ENCODE peak calls at places on chromosomes 16 and 17, in five cellular contexts. S is A549, D is IMR-90, N is GM12878, Q is K562. Z is an unnamed sample.

GRCh38 chr16:13992322-13992721 is 72.4 kb downstream of the ERCC4 start:
- DNase-seq in S (no peak), D (no peak), N (no peak), Q (no peak), Z (no peak)

GRCh38 chr17:60720763-60721531 is 43.3 kb downstream of the BCAS3 start:
- DNase-seq in S (peak; percentile 63), D (peak; percentile 81), N (peak; percentile 24), Q (peak; percentile 58), Z (peak; percentile 66)

GRCh38 chr17:6437956-6438355 is 3.0 kb upstream of the AIPL1 start:
- DNase-seq in S (no peak), D (no peak), N (no peak), Q (no peak), Z (no peak)

GRCh38 chr16:83389751-83390150 is 418.0 kb upstream of the HSBP1 start:
- DNase-seq in S (no peak), D (peak; percentile 51), N (no peak), Q (no peak), Z (no peak)

GRCh38 chr16:31186176-31186575 is 6.2 kb downstream of the FUS start:
- DNase-seq in S (no peak), D (no peak), N (no peak), Q (peak; percentile 20), Z (no peak)

GRCh38 chr16:13436641-13437423 is 483.1 kb upstream of the ERCC4 start:
- DNase-seq in S (no peak), D (no peak), N (peak; percentile 86), Q (no peak), Z (no peak)

GRCh38 chr17:9258115-9259020 is 237.1 kb downstream of the NTN1 start:
- DNase-seq in S (no peak), D (no peak), N (no peak), Q (no peak), Z (no peak)

GRCh38 chr17:1629647-1630310 is 1.1 kb upstream of the SLC43A2 start:
- DNase-seq in S (peak; percentile 76), D (peak; percentile 33), N (no peak), Q (peak; percentile 64), Z (peak; percentile 65)

GRCh38 chr17:37768438-37768837 is 23.6 kb upstream of the HNF1B start:
- DNase-seq in S (no peak), D (no peak), N (no peak), Q (no peak), Z (no peak)

GRCh38 chr16:8626946-8627345 is 5.4 kb downstream of the METTL22 start:
- DNase-seq in S (no peak), D (no peak), N (no peak), Q (no peak), Z (no peak)

GRCh38 chr16:4008116-4008515 is 108.1 kb downstream of the ADCY9 start:
- DNase-seq in S (no peak), D (no peak), N (no peak), Q (no peak), Z (no peak)

GRCh38 chr17:75490173-75490743 is 25.1 kb downstream of the CASKIN2 start:
- DNase-seq in S (no peak), D (no peak), N (no peak), Q (no peak), Z (peak; percentile 39)

GRCh38 chr17:42520540-42520951 is 15.5 kb upstream of the NAGLU start:
- DNase-seq in S (no peak), D (no peak), N (no peak), Q (peak; percentile 57), Z (no peak)

GRCh38 chr17:60959011-60959410 is 281.4 kb downstream of the BCAS3 start:
- DNase-seq in S (no peak), D (peak; percentile 43), N (no peak), Q (no peak), Z (no peak)

GRCh38 chr16:51051671-51052070 is 99.4 kb downstream of the SALL1 start:
- DNase-seq in S (no peak), D (no peak), N (no peak), Q (no peak), Z (no peak)

GRCh38 chr16:69691980-69692911 is 34.1 kb downstream of the NQO1 start:
- DNase-seq in S (no peak), D (peak; percentile 73), N (peak; percentile 7), Q (no peak), Z (no peak)

GRCh38 chr16:87062569-87063442 is 254.4 kb downstream of the C16orf95 start:
- DNase-seq in S (peak; percentile 91), D (peak; percentile 67), N (no peak), Q (peak; percentile 95), Z (peak; percentile 91)

GRCh38 chr16:87061521-87061920 is 255.7 kb downstream of the C16orf95 start:
- DNase-seq in S (no peak), D (no peak), N (no peak), Q (no peak), Z (no peak)

GRCh38 chr16:87057951-87058560 is 259.1 kb downstream of the C16orf95 start:
- DNase-seq in S (no peak), D (no peak), N (no peak), Q (no peak), Z (no peak)

GRCh38 chr16:87058728-87059250 is 258.4 kb downstream of the C16orf95 start:
- DNase-seq in S (no peak), D (no peak), N (no peak), Q (no peak), Z (no peak)

GRCh38 chr16:87060026-87060986 is 256.9 kb downstream of the C16orf95 start:
- DNase-seq in S (no peak), D (peak; percentile 73), N (no peak), Q (no peak), Z (no peak)
- H3K4me2 ChIP-seq in S (no peak overlapping the region), D (peak overlapping the region; percentile 43), N (peak overlapping the region; percentile 39), Q (no peak overlapping the region), Z (no peak overlapping the region)

GRCh38 chr17:17492085-17492484 is 4.1 kb downstream of the RASD1 start:
- DNase-seq in S (no peak), D (no peak), N (no peak), Q (no peak), Z (no peak)
- TF ChIP-seq RCOR1 in S (no peak), D (no peak), N (no peak), Q (no peak), Z (no peak)

DNA sequence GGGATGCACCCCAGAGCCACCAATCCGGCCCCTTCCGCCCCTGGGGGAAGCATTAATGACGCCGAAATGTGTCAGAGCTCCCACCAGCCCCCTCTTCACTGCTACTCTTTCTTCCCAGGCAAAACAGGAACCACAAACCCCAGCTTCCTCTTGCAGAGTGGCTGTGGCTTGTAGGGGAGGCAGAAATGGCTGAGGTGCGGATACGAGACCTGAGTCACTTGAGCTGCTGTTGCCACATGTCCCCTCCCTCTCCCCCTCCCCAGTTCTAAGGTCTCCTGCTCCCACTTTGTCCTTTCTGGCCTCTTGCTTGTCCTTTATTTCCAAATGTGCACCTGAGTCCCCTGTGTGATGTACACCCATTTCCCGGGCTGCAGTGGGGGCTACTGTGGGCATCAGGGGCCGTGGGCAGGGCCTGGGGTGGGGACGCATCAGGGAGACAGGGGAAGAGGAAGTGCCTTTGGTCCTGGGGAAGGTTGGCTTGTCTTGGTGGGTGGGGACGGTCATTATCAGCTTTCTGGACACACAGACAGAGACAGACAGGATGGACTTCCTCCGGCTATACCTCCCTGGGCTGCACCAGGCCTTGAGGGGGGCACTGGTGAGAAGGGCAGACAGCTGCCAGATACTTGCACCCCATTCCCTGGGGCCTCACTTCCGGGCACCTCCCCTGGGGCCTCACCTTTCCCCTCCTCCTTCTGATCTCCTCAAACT is at the start of gene APOBR:
- DNase-seq in S (no peak), D (no peak), N (peak; percentile 83), Q (peak; percentile 30), Z (no peak)
- H3K4me2 ChIP-seq in S (no peak within 1 kb of the TSS), D (no peak within 1 kb of the TSS), N (peak within 1 kb of the TSS; percentile 98), Q (peak within 1 kb of the TSS; percentile 74), Z (no peak within 1 kb of the TSS)

DNA sequence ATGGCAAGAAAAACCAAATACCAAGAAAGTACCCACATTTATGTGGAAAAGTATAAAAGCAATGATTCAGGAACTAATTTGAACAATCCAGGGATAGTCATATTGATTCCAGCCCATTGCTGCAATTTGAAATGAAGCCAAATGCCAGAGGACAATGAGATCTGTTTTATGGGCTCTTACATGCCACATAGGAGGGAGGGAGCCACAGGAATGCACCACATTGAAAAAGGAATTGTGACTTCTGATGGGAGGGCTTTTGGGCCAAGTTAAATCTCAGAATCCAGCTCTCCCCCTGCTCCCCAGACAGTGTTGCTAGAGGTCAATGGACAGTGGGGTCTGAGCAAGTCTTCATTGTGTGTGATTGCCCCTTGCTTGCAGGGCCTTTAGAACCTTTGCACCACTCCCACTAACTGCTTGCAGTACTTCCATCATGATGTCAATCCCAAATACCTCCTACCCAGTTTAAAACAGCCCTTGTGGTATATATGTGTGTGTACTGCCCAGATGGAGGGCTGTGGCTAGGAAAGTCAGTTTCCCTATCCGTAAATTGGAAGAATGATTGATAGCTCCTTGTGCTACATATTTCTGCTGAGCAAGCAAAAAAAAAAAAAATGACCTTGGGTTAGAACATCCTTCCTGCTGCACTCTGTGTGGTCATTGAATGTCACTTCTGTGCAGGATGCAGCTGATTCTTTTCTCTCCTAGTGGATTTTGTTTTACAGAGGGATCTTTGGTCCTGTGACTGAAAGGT is 406.8 kb downstream of the UTP18 start:
- DNase-seq in S (no peak), D (no peak), N (no peak), Q (no peak), Z (no peak)
- TF ChIP-seq RCOR1 in S (no peak), D (no peak), N (no peak), Q (no peak), Z (no peak)

DNA sequence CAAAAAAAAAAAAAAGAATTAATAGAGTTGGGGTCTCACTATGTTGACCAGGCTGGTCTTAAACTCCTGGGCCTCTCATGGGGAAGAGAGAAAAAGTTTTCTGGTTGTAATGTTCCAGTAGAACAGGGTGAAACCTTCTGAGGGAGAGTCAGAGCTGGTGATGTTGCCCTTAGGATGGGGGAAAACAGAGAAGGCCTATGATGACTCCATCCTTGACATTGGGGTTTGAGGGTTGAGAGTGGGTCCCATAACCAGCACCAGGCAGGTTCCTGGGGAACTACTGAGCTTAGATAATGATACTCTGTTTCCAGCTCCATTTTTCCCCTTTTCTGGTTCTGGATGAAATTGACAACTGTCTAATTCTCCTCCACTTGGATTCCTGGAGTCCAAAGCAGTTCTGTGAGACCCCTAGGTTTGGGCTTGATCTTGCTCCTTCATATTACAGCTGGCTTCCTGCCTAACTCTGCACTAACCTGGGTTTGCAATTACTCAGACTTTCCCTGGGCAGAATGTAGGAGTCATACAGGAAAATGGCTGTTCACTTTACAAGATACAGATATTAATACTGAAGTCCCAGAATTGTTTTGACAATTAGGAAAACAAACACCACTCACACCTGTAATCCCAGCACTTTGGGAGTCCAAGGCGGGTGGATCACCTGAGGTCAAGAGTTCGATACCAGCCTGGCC is 62.8 kb upstream of the B4GALNT2 start:
- DNase-seq in S (no peak), D (peak; percentile 16), N (no peak), Q (no peak), Z (no peak)
- H3K4me2 ChIP-seq in S (no peak overlapping the region), D (no peak overlapping the region), N (no peak overlapping the region), Q (no peak overlapping the region), Z (no peak overlapping the region)

GRCh38 chr16:18792836-18793433 is 2.8 kb upstream of the RPS15A start:
- DNase-seq in S (no peak), D (no peak), N (no peak), Q (no peak), Z (no peak)
- TF ChIP-seq RCOR1 in S (no peak), D (no peak), N (no peak), Q (no peak), Z (no peak)

GRCh38 chr16:21663889-21664647 is at the start of gene OTOA:
- DNase-seq in S (no peak), D (no peak), N (no peak), Q (peak; percentile 24), Z (peak; percentile 74)
- H3K4me2 ChIP-seq in S (peak within 1 kb of the TSS; percentile 50), D (peak within 1 kb of the TSS; percentile 29), N (peak within 1 kb of the TSS; percentile 22), Q (no peak within 1 kb of the TSS), Z (no peak within 1 kb of the TSS)

GRCh38 chr16:82199209-82199608 is 29.2 kb upstream of the MPHOSPH6 start:
- DNase-seq in S (no peak), D (no peak), N (no peak), Q (no peak), Z (no peak)
- TF ChIP-seq RCOR1 in S (no peak), D (no peak), N (no peak), Q (no peak), Z (no peak)

Z was measured in SK-N-SH.